ENCODE peak calls at places on chromosomes 16 and 17, in nine cellular contexts. M is naive thymus-derived CD4-positive, alpha-beta T cell; W is A673; T is cardiac muscle cell; H is SK-N-SH; U is PC-3; B is gastrocnemius medialis; Q is fibroblast of lung; O is CD8-positive, alpha-beta T cell. N is an unnamed sample. For H3K4me1, the result is how much of the 10 kb centered on the place peaks cover.

GRCh38 chr17:18961634-18962493 is 9.9 kb downstream of the SLC5A10 start:
- DNase-seq in M (no peak), W (no peak), T (no peak), H (peak), U (no peak), B (no peak), Q (peak), O (no peak), N (no peak)

GRCh38 chr17:77693301-77693700 is 265.2 kb upstream of the TNRC6C start:
- DNase-seq in M (no peak), W (no peak), T (no peak), H (no peak), U (no peak), B (no peak), Q (no peak), O (no peak), N (peak)

GRCh38 chr16:14545346-14545884 is 84.6 kb downstream of the PARN start:
- DNase-seq in M (no peak), W (no peak), T (no peak), H (no peak), U (no peak), B (no peak), Q (peak), O (no peak), N (no peak)

GRCh38 chr17:68572138-68572842 is 28.9 kb downstream of the FAM20A start:
- DNase-seq in M (no peak), W (no peak), T (peak), H (no peak), U (no peak), B (no peak), Q (no peak), O (no peak), N (peak)

GRCh38 chr17:44828919-44829557 is 1.0 kb downstream of the GJC1 start:
- DNase-seq in M (peak), W (peak), T (peak), H (no peak), U (peak), B (no peak), Q (peak), O (no peak), N (peak)

GRCh38 chr16:67210069-67210937 is 11.4 kb downstream of the ELMO3 start:
- DNase-seq in M (no peak), W (no peak), T (no peak), H (no peak), U (no peak), B (no peak), Q (no peak), O (no peak), N (peak)

GRCh38 chr16:84940670-84941551 is 70.4 kb downstream of the ZDHHC7 start:
- DNase-seq in M (no peak), W (no peak), T (peak), H (peak), U (no peak), B (no peak), Q (no peak), O (no peak), N (no peak)

GRCh38 chr16:84421938-84422220 is 53.5 kb downstream of the ATP2C2 start:
- DNase-seq in M (no peak), W (no peak), T (no peak), H (no peak), U (no peak), B (no peak), Q (no peak), O (no peak), N (no peak)

GRCh38 chr17:56810286-56810781 is 23.4 kb downstream of the C17orf67 start:
- DNase-seq in M (no peak), W (no peak), T (no peak), H (no peak), U (no peak), B (no peak), Q (no peak), O (no peak), N (no peak)

GRCh38 chr16:67884684-67885083 is at the start of gene NRN1L:
- DNase-seq in M (no peak), W (peak), T (peak), H (peak), U (peak), B (peak), Q (peak), O (no peak), N (peak)

GRCh38 chr17:81310963-81311550 is 15.9 kb upstream of the SLC38A10 start:
- DNase-seq in M (no peak), W (no peak), T (no peak), H (peak), U (no peak), B (no peak), Q (no peak), O (no peak), N (no peak)

GRCh38 chr17:12386240-12386639 is 279.4 kb upstream of the MYOCD start:
- DNase-seq in M (no peak), W (peak), T (no peak), H (no peak), U (no peak), B (no peak), Q (no peak), O (no peak), N (no peak)

GRCh38 chr17:19410101-19410500 is 931 bp upstream of the RNF112 start:
- DNase-seq in M (no peak), W (no peak), T (no peak), H (no peak), U (no peak), B (no peak), Q (no peak), O (no peak), N (no peak)

GRCh38 chr17:62823111-62823895 is 15.2 kb upstream of the MARCHF10 start:
- DNase-seq in M (no peak), W (no peak), T (peak), H (no peak), U (peak), B (no peak), Q (peak), O (no peak), N (peak)

GRCh38 chr17:15945493-15946209 is 721 bp downstream of the ADORA2B start:
- DNase-seq in M (no peak), W (no peak), T (peak), H (peak), U (no peak), B (no peak), Q (peak), O (no peak), N (no peak)

GRCh38 chr17:51056813-51057510 is 63.7 kb downstream of the SPAG9 start:
- DNase-seq in M (peak), W (peak), T (peak), H (peak), U (peak), B (peak), Q (peak), O (no peak), N (peak)

GRCh38 chr16:21302898-21303528 is 24.9 kb upstream of the CRYM start:
- DNase-seq in M (no peak), W (no peak), T (peak), H (no peak), U (peak), B (no peak), Q (peak), O (no peak), N (no peak)

GRCh38 chr17:82369211-82369610 is 2.4 kb upstream of the UTS2R start:
- DNase-seq in M (no peak), W (no peak), T (no peak), H (no peak), U (no peak), B (no peak), Q (no peak), O (no peak), N (no peak)

GRCh38 chr17:82372591-82373452 is 1.3 kb downstream of the UTS2R start:
- DNase-seq in M (no peak), W (peak), T (peak), H (no peak), U (no peak), B (no peak), Q (no peak), O (no peak), N (peak)

GRCh38 chr17:82372063-82372590 is 562 bp downstream of the UTS2R start:
- DNase-seq in M (no peak), W (no peak), T (no peak), H (peak), U (no peak), B (no peak), Q (no peak), O (no peak), N (no peak)

GRCh38 chr17:82371333-82372062 is at the start of gene UTS2R:
- DNase-seq in M (no peak), W (no peak), T (no peak), H (peak), U (no peak), B (no peak), Q (no peak), O (no peak), N (peak)

DNA sequence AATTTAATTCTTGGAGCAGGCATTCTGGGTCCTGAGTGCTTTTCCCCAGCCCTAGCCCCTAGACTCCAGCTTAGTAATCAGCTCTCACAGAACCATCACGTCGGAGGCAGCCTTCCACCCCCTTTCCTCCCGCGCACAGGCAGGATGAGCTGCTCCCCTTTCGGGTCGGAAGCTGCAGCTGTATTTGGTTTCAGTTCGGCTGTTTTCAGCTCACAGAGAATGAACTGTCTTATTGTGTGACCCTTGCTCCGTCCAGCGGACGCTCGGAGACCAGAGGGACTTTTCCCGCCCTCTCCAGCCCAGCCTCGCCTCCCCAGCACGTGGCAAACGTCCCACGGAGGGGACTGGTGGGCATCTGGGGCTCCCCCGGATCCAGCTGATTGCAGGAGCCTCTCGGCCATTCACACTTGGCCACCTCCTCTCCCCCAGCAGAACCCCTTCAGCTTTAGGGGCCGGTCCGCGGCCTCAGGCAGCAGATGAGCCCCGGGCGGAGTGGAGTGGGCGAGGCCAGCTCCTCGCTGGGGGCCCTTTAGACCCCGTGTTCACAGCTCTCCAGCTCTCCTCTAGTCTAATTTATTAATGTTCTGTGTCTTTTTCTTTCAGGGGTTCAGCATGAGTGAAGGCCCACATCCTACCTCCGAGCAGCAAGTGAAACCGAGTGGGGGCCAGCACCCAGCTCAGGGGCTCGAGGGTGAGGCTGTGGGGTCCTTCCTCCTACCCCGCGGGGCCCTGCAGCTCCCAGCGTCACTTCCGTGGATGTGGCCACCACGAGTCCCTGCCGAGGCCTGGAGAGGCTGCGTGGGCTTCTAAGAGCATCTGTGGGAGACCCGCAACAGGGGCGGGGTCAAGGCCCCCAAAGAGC is 863 bp upstream of the UTS2R start:
- DNase-seq in M (no peak), W (no peak), T (peak), H (peak), U (peak), B (no peak), Q (no peak), O (no peak), N (no peak)
- H3K4me3 ChIP-seq in M (peak), W (peak), T (no peak), H (peak), U (peak), B (peak), Q (peak), O (peak), N (no peak)

GRCh38 chr17:42522263-42522790 is 13.7 kb upstream of the NAGLU start:
- DNase-seq in M (no peak), W (no peak), T (no peak), H (no peak), U (no peak), B (no peak), Q (no peak), O (no peak), N (peak)
- H3K4me1 ChIP-seq in M (under half), W (under half), T (under half), H (half or more), U (under half), B (half or more), Q (half or more), O (under half), N (under half)

GRCh38 chr17:36705651-36706436 is 104.5 kb downstream of the MRM1 start:
- DNase-seq in M (peak), W (no peak), T (peak), H (peak), U (peak), B (peak), Q (peak), O (no peak), N (peak)

GRCh38 chr17:36706437-36706731 is 105.0 kb downstream of the MRM1 start:
- DNase-seq in M (no peak), W (no peak), T (no peak), H (no peak), U (no peak), B (no peak), Q (no peak), O (no peak), N (no peak)

GRCh38 chr17:36697907-36698526 is 96.6 kb downstream of the MRM1 start:
- DNase-seq in M (no peak), W (peak), T (peak), H (no peak), U (no peak), B (no peak), Q (no peak), O (no peak), N (peak)

GRCh38 chr17:36707904-36708303 is 106.5 kb downstream of the MRM1 start:
- DNase-seq in M (no peak), W (no peak), T (no peak), H (no peak), U (no peak), B (no peak), Q (no peak), O (no peak), N (no peak)

GRCh38 chr17:36703860-36704266 is 102.5 kb downstream of the MRM1 start:
- DNase-seq in M (peak), W (peak), T (peak), H (peak), U (peak), B (no peak), Q (peak), O (no peak), N (peak)
- H3K4me3 ChIP-seq in M (no peak), W (no peak), T (no peak), H (no peak), U (no peak), B (no peak), Q (no peak), O (no peak), N (peak)

GRCh38 chr17:1732241-1733046 is 7.9 kb downstream of the WDR81 start:
- DNase-seq in M (no peak), W (no peak), T (no peak), H (no peak), U (no peak), B (no peak), Q (no peak), O (no peak), N (no peak)
- H3K4me1 ChIP-seq in M (under half), W (under half), T (under half), H (under half), U (under half), B (under half), Q (under half), O (under half), N (under half)

DNA sequence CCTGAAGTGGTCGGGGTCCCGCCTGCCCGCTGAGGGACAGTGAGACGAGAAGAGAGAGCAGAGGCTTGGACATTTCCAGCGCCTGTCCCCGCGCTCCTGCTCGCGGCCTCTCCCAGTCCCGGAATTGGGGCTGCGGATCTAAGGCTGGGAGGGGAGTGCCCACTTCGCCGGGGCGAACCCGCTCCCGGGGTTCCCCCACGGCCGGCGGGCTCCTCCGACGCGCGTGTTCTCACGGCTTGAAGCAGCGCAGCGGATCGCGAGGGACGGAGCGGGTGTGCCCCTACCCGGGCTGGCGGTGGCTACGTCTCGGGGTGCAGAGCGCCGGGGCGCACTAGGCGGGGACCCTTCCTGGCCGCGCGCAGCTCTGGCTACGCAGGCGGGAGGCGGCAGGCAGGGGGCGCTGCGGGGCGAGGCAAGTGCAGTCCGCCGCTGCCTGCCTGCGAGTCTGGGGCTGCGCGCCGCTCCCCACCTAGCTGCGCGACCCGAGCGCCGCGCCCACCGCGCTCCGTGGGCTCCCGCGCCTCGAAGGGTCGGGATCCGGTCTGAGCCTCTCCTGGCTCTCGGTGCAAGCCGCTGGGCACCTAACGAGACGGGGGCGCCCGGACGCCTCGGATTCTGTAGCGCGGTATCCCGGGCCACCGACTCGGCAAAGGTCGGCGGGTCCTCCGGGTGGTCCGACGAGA is 1.2 kb downstream of the NGFR start:
- DNase-seq in M (peak), W (peak), T (peak), H (peak), U (peak), B (peak), Q (peak), O (peak), N (peak)
- H3K4me3 ChIP-seq in M (peak), W (peak), T (peak), H (peak), U (peak), B (peak), Q (peak), O (peak), N (peak)

DNA sequence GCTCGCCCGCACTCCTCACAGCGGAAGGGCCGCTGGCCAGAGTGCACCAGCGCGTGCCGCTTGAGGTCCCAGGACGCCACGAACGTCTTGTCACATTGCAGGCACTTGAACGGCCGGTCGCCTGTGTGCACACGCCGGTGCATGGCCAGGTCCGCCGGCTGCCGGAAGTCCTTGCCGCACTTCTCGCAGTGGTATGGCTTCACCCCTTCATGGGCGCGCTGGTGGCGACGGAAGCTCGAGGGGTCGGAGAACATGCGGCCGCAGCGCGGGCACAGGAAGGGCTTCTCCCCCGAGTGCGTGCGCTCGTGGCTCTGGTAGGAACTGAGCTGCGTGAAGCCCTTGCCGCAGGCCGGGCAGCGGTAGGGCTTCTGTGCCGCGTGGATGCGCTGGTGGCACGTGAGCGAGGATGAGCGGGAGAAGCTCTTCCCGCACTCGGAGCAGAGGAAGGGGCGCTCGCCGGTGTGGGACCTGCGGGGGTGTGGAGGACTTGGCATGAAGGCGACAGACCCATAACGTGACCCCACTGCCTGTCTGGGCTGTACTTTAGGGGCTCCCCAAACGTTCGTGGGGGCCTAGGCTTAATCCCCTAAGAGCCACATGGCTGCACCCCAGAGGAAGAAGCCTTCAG is 12.1 kb downstream of the ZNF668 start:
- DNase-seq in M (no peak), W (no peak), T (no peak), H (no peak), U (no peak), B (no peak), Q (no peak), O (no peak), N (no peak)
- H3K4me1 ChIP-seq in M (under half), W (under half), T (under half), H (under half), U (under half), B (under half), Q (under half), O (under half), N (under half)

GRCh38 chr16:2857451-2858244 is at the start of gene PRSS22:
- DNase-seq in M (no peak), W (peak), T (no peak), H (peak), U (peak), B (no peak), Q (no peak), O (no peak), N (peak)
- H3K4me3 ChIP-seq in M (peak), W (no peak), T (no peak), H (no peak), U (peak), B (no peak), Q (peak), O (peak), N (no peak)

GRCh38 chr17:58327363-58328194 is 1.0 kb downstream of the TSPOAP1 start:
- DNase-seq in M (no peak), W (no peak), T (peak), H (peak), U (no peak), B (no peak), Q (peak), O (no peak), N (no peak)

GRCh38 chr17:58328195-58329034 is at the start of gene TSPOAP1:
- DNase-seq in M (peak), W (no peak), T (no peak), H (peak), U (no peak), B (no peak), Q (no peak), O (no peak), N (peak)

GRCh38 chr17:58330544-58330996 is 2.0 kb upstream of the TSPOAP1 start:
- DNase-seq in M (no peak), W (no peak), T (no peak), H (peak), U (no peak), B (no peak), Q (no peak), O (no peak), N (no peak)

GRCh38 chr17:58329808-58330543 is 1.4 kb upstream of the TSPOAP1 start:
- DNase-seq in M (peak), W (no peak), T (no peak), H (no peak), U (no peak), B (no peak), Q (no peak), O (no peak), N (no peak)

GRCh38 chr17:58329035-58329807 is 626 bp upstream of the TSPOAP1 start:
- DNase-seq in M (peak), W (peak), T (no peak), H (peak), U (no peak), B (no peak), Q (no peak), O (no peak), N (no peak)
- H3K4me1 ChIP-seq in M (under half), W (under half), T (under half), H (under half), U (under half), B (under half), Q (under half), O (under half), N (under half)

GRCh38 chr16:4114257-4115208 is 1.7 kb downstream of the ADCY9 start:
- DNase-seq in M (no peak), W (no peak), T (no peak), H (no peak), U (no peak), B (no peak), Q (no peak), O (no peak), N (no peak)
- H3K4me3 ChIP-seq in M (peak), W (peak), T (peak), H (no peak), U (no peak), B (peak), Q (peak), O (peak), N (peak)